ENCODE peak calls at places on chromosome 12, in six cellular contexts. N is NCI-H1105, X is body of pancreas, W is A172, S is WTC11, Y is LHCN-M2. D is an unnamed sample.

GRCh38 chr12:113075137-113075683 is 18.7 kb downstream of the DTX1 start:
- DNase-seq in N (no peak), Y (no peak), X (no peak), W (no peak), S (no peak), D (no peak)

GRCh38 chr12:53074290-53074998 is 4.7 kb downstream of the SPRYD3 start:
- DNase-seq in W (no peak), N (no peak), S (no peak), Y (no peak), X (no peak), D (no peak)

GRCh38 chr12:109268896-109269295 is 40.2 kb downstream of the FOXN4 start:
- DNase-seq in W (no peak), Y (no peak), N (no peak), X (no peak), S (no peak), D (no peak)

GRCh38 chr12:1914116-1914911 is 4.1 kb downstream of the CACNA2D4 start:
- DNase-seq in W (no peak), X (peak; percentile 8), S (no peak), Y (no peak), N (no peak), D (no peak)

GRCh38 chr12:56880416-56881035 is 53.7 kb downstream of the SDR9C7 start:
- DNase-seq in X (no peak), S (no peak), Y (peak; percentile 45), W (peak; percentile 80), N (no peak), D (no peak)

GRCh38 chr12:106227641-106228319 is 20.0 kb downstream of the CKAP4 start:
- DNase-seq in N (no peak), S (no peak), W (peak; percentile 19), Y (no peak), X (no peak), D (no peak)

GRCh38 chr12:14373202-14373601 is 7.7 kb downstream of the ATF7IP start:
- DNase-seq in N (no peak), Y (peak; percentile 71), W (peak; percentile 25), X (no peak), S (no peak), D (no peak)

GRCh38 chr12:71312767-71313375 is 126.7 kb upstream of the LGR5 start:
- DNase-seq in Y (peak; percentile 21), N (no peak), X (no peak), S (no peak), W (peak; percentile 56), D (no peak)

GRCh38 chr12:69513297-69513696 is 43.1 kb downstream of the FRS2 start:
- DNase-seq in Y (no peak), X (no peak), S (no peak), N (no peak), W (no peak), D (no peak)

GRCh38 chr12:21416611-21417121 is 20.8 kb upstream of the PYROXD1 start:
- DNase-seq in S (no peak), X (no peak), Y (peak; percentile 41), W (peak; percentile 51), N (no peak), D (no peak)

GRCh38 chr12:104750061-104750460 is 208.0 kb downstream of the SLC41A2 start:
- DNase-seq in S (no peak), W (peak; percentile 2), N (no peak), Y (peak; percentile 52), X (no peak), D (no peak)

GRCh38 chr12:2982361-2982760 is 23.2 kb downstream of the TEAD4 start:
- DNase-seq in Y (no peak), X (peak; percentile 93), S (no peak), N (no peak), W (no peak), D (no peak)

GRCh38 chr12:42140901-42141300 is 3.8 kb downstream of the GXYLT1 start:
- DNase-seq in W (peak; percentile 33), N (no peak), Y (peak; percentile 61), X (no peak), S (no peak), D (no peak)

GRCh38 chr12:905273-906076 is 44.0 kb downstream of the RAD52 start:
- DNase-seq in S (no peak), X (no peak), Y (no peak), W (no peak), N (no peak), D (no peak)

GRCh38 chr12:131922772-131923171 is 6.3 kb upstream of the PUS1 start:
- DNase-seq in Y (no peak), W (no peak), S (no peak), X (no peak), N (no peak), D (no peak)

GRCh38 chr12:3365416-3366385 is 125.3 kb upstream of the PRMT8 start:
- DNase-seq in S (peak; percentile 52), N (no peak), W (no peak), X (peak; percentile 76), Y (no peak), D (no peak)

GRCh38 chr12:56221233-56221756 is 427 bp downstream of the RNF41 start:
- DNase-seq in X (peak; percentile 58), W (peak; percentile 64), Y (peak; percentile 53), S (peak; percentile 62), N (peak; percentile 17), D (no peak)